ENCODE peak calls at places on chromosomes 6 and 20, in five cellular contexts. One of them, this sample, is unnamed.
A peak's percentile ranks its signal among the peaks of the same experiment; 100 is the strongest.

GRCh38 chr6:166707045-166707444 is 80.0 kb upstream of the RPS6KA2 start:
- DNase-seq in heart right ventricle: no peak
- DNase-seq in aorta: no peak
- DNase-seq in NCI-H1092 treated with DMSO at 0.1 percent for 48 hours: peak; percentile 78
- DNase-seq in posterior vena cava: peak; percentile 80
- DNase-seq in this sample: peak; percentile 36

GRCh38 chr20:22805219-22805618 is 220.8 kb upstream of the FOXA2 start:
- DNase-seq in heart right ventricle: peak; percentile 54
- DNase-seq in aorta: no peak
- DNase-seq in NCI-H1092 treated with DMSO at 0.1 percent for 48 hours: no peak
- DNase-seq in posterior vena cava: peak; percentile 87
- DNase-seq in this sample: no peak

GRCh38 chr6:130366011-130366963 is at the start of gene TMEM200A:
- DNase-seq in heart right ventricle: no peak
- DNase-seq in aorta: peak; percentile 82
- DNase-seq in NCI-H1092 treated with DMSO at 0.1 percent for 48 hours: no peak
- DNase-seq in posterior vena cava: peak; percentile 82
- DNase-seq in this sample: no peak

GRCh38 chr6:142692942-142693341 is 252.0 kb downstream of the HIVEP2 start:
- DNase-seq in heart right ventricle: peak; percentile 71
- DNase-seq in aorta: peak; percentile 85
- DNase-seq in NCI-H1092 treated with DMSO at 0.1 percent for 48 hours: peak; percentile 10
- DNase-seq in posterior vena cava: peak; percentile 82
- DNase-seq in this sample: peak; percentile 68

GRCh38 chr6:73923899-73924485 is 228.0 kb downstream of the CD109 start:
- DNase-seq in heart right ventricle: peak; percentile 61
- DNase-seq in aorta: no peak
- DNase-seq in NCI-H1092 treated with DMSO at 0.1 percent for 48 hours: no peak
- DNase-seq in posterior vena cava: no peak
- DNase-seq in this sample: no peak

GRCh38 chr20:8094845-8095244 is 37.2 kb upstream of the PLCB1 start:
- DNase-seq in heart right ventricle: no peak
- DNase-seq in aorta: no peak
- DNase-seq in NCI-H1092 treated with DMSO at 0.1 percent for 48 hours: no peak
- DNase-seq in posterior vena cava: no peak
- DNase-seq in this sample: no peak

GRCh38 chr20:35025116-35025515 is 67.5 kb downstream of the TRPC4AP start:
- DNase-seq in heart right ventricle: no peak
- DNase-seq in aorta: no peak
- DNase-seq in NCI-H1092 treated with DMSO at 0.1 percent for 48 hours: no peak
- DNase-seq in posterior vena cava: no peak
- DNase-seq in this sample: no peak

GRCh38 chr6:3501826-3502505 is 45.1 kb upstream of the SLC22A23 start:
- DNase-seq in heart right ventricle: no peak
- DNase-seq in aorta: no peak
- DNase-seq in NCI-H1092 treated with DMSO at 0.1 percent for 48 hours: no peak
- DNase-seq in posterior vena cava: no peak
- DNase-seq in this sample: no peak

GRCh38 chr6:49003348-49003747 is 459.7 kb downstream of the MMUT start:
- DNase-seq in heart right ventricle: no peak
- DNase-seq in aorta: no peak
- DNase-seq in NCI-H1092 treated with DMSO at 0.1 percent for 48 hours: no peak
- DNase-seq in posterior vena cava: no peak
- DNase-seq in this sample: no peak

This sample was measured in GM12865.